ENCODE peak calls at places on chromosomes 2 and 18, in four cellular contexts. One of them, this sample, is unnamed.

GRCh38 chr2:60554649-60555065 is 1.2 kb upstream of the BCL11A start:
- DNase-seq in H1: peak; percentile 63
- DNase-seq in IMR-90: no peak
- DNase-seq in neuronal stem cell: no peak
- DNase-seq in this sample: no peak

GRCh38 chr2:102463160-102463559 is 9.9 kb upstream of the SLC9A4 start:
- DNase-seq in IMR-90: no peak
- DNase-seq in H1: no peak
- DNase-seq in neuronal stem cell: no peak
- DNase-seq in this sample: no peak

GRCh38 chr2:45040786-45041185 is 31.5 kb upstream of the SIX2 start:
- DNase-seq in neuronal stem cell: no peak
- DNase-seq in H1: no peak
- DNase-seq in IMR-90: no peak
- DNase-seq in this sample: no peak

GRCh38 chr2:147006724-147007123 is 838.1 kb upstream of the ACVR2A start:
- DNase-seq in H1: no peak
- DNase-seq in IMR-90: no peak
- DNase-seq in neuronal stem cell: no peak
- DNase-seq in this sample: no peak

GRCh38 chr18:74113711-74114110 is 33.9 kb downstream of the FBXO15 start:
- DNase-seq in neuronal stem cell: no peak
- DNase-seq in H1: no peak
- DNase-seq in IMR-90: no peak
- DNase-seq in this sample: no peak

GRCh38 chr2:79776461-79777146 is 263.8 kb downstream of the CTNNA2 start:
- DNase-seq in H1: no peak
- DNase-seq in neuronal stem cell: no peak
- DNase-seq in IMR-90: no peak
- DNase-seq in this sample: no peak

GRCh38 chr2:146602856-146603255 is 1242.0 kb upstream of the ACVR2A start:
- DNase-seq in H1: no peak
- DNase-seq in neuronal stem cell: no peak
- DNase-seq in IMR-90: peak; percentile 52
- DNase-seq in this sample: no peak

GRCh38 chr2:171160119-171160629 is 519 bp downstream of the TLK1 start:
- DNase-seq in H1: no peak
- DNase-seq in neuronal stem cell: peak; percentile 66
- DNase-seq in IMR-90: peak; percentile 62
- DNase-seq in this sample: peak; percentile 72

GRCh38 chr18:22964722-22965121 is 31.6 kb downstream of the RBBP8 start:
- DNase-seq in IMR-90: no peak
- DNase-seq in neuronal stem cell: no peak
- DNase-seq in H1: no peak
- DNase-seq in this sample: no peak

GRCh38 chr2:170155723-170156253 is 22.2 kb upstream of the MYO3B start:
- DNase-seq in IMR-90: no peak
- DNase-seq in neuronal stem cell: no peak
- DNase-seq in H1: no peak
- DNase-seq in this sample: peak; percentile 17

GRCh38 chr2:164061129-164061746 is 325.4 kb upstream of the FIGN start:
- DNase-seq in IMR-90: peak; percentile 21
- DNase-seq in H1: peak; percentile 85
- DNase-seq in neuronal stem cell: peak; percentile 40
- DNase-seq in this sample: peak; percentile 8

GRCh38 chr2:131042161-131042775 is 51.0 kb downstream of the FAM168B start:
- DNase-seq in IMR-90: no peak
- DNase-seq in neuronal stem cell: no peak
- DNase-seq in H1: no peak
- DNase-seq in this sample: peak; percentile 81

GRCh38 chr18:74734013-74734444 is 136.4 kb downstream of the ZNF407 start:
- DNase-seq in H1: no peak
- DNase-seq in IMR-90: no peak
- DNase-seq in neuronal stem cell: no peak
- DNase-seq in this sample: no peak

GRCh38 chr2:239955989-239956817 is 68.9 kb downstream of the NDUFA10 start:
- DNase-seq in IMR-90: no peak
- DNase-seq in H1: no peak
- DNase-seq in neuronal stem cell: no peak
- DNase-seq in this sample: no peak

GRCh38 chr2:39160982-39161381 is 40.1 kb upstream of the SOS1 start:
- DNase-seq in neuronal stem cell: no peak
- DNase-seq in H1: no peak
- DNase-seq in IMR-90: peak; percentile 28
- DNase-seq in this sample: no peak
- H3K4me2 ChIP-seq in neuronal stem cell: no peak overlapping the region
- H3K4me2 ChIP-seq in H1: no peak overlapping the region
- H3K4me2 ChIP-seq in IMR-90: peak overlapping the region; percentile 54
- H3K4me2 ChIP-seq in this sample: no peak overlapping the region

GRCh38 chr2:25421289-25421688 is 79.6 kb upstream of the DNMT3A start:
- DNase-seq in neuronal stem cell: no peak
- DNase-seq in IMR-90: no peak
- DNase-seq in H1: no peak
- DNase-seq in this sample: no peak

GRCh38 chr2:25421746-25422431 is 80.2 kb upstream of the DNMT3A start:
- DNase-seq in H1: no peak
- DNase-seq in IMR-90: no peak
- DNase-seq in neuronal stem cell: no peak
- DNase-seq in this sample: no peak

GRCh38 chr2:25418944-25419677 is 77.4 kb upstream of the DNMT3A start:
- DNase-seq in neuronal stem cell: no peak
- DNase-seq in H1: no peak
- DNase-seq in IMR-90: no peak
- DNase-seq in this sample: no peak

GRCh38 chr2:25419678-25420242 is 78.0 kb upstream of the DNMT3A start:
- DNase-seq in H1: no peak
- DNase-seq in IMR-90: no peak
- DNase-seq in neuronal stem cell: no peak
- DNase-seq in this sample: no peak

DNA sequence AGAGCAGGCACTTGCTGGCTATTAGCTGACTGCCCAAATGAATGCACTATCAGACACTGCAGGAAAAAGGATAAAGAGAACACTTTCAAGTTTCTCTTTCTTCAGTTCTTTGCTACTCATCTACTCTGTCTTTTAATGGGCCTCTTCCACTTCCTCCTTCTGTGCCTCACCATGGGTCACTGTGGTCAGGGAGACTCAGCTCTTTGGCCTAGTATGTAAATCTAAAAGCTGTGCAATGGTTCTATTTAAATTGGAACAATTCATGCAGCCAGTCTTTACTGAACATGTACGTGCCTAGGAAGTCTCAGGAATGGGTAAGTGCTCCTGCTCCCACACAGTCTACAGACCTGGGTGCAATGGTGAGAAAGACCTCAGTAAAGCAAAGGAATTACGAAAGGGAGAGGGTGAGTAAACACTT is 79.1 kb upstream of the DNMT3A start:
- DNase-seq in H1: no peak
- DNase-seq in IMR-90: no peak
- DNase-seq in neuronal stem cell: no peak
- DNase-seq in this sample: no peak
- H3K4me3 ChIP-seq in H1: no peak overlapping the region
- H3K4me3 ChIP-seq in IMR-90: no peak overlapping the region
- H3K4me3 ChIP-seq in neuronal stem cell: no peak overlapping the region
- H3K4me3 ChIP-seq in this sample: no peak overlapping the region

GRCh38 chr2:234986346-234986745 is 34.5 kb downstream of the SH3BP4 start:
- DNase-seq in IMR-90: no peak
- DNase-seq in neuronal stem cell: no peak
- DNase-seq in H1: no peak
- DNase-seq in this sample: peak; percentile 39
- H3K18ac ChIP-seq in IMR-90: no peak overlapping the region
- H3K18ac ChIP-seq in neuronal stem cell: no peak overlapping the region
- H3K18ac ChIP-seq in H1: no peak overlapping the region
- H3K18ac ChIP-seq in this sample: no peak overlapping the region

GRCh38 chr18:14124689-14125088 is 7.5 kb downstream of the ZNF519 start:
- DNase-seq in neuronal stem cell: no peak
- DNase-seq in IMR-90: no peak
- DNase-seq in H1: no peak
- DNase-seq in this sample: no peak

GRCh38 chr18:14117611-14118010 is 14.6 kb downstream of the ZNF519 start:
- DNase-seq in H1: no peak
- DNase-seq in IMR-90: no peak
- DNase-seq in neuronal stem cell: no peak
- DNase-seq in this sample: no peak

DNA sequence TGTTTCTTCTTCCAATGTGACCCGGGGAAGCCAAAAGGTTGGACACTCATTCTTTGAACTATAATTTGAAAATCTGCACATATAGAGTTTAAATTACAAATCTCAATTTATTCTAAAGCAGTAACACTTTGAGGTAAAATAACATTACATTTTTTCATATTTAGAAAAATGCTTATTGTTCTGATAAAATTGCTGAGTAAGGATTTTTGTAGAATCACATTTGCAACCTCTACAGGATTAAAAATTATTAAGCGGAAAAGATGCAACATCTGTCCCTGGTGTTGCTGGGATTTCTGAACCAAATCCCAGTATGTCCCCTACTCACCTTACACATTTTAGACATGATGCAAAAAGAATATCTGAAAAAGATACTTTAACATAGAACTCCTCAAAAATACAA is 10.1 kb downstream of the ZNF519 start:
- DNase-seq in neuronal stem cell: no peak
- DNase-seq in H1: no peak
- DNase-seq in IMR-90: no peak
- DNase-seq in this sample: no peak
- H3K4me2 ChIP-seq in neuronal stem cell: no peak overlapping the region
- H3K4me2 ChIP-seq in H1: no peak overlapping the region
- H3K4me2 ChIP-seq in IMR-90: no peak overlapping the region
- H3K4me2 ChIP-seq in this sample: no peak overlapping the region

DNA sequence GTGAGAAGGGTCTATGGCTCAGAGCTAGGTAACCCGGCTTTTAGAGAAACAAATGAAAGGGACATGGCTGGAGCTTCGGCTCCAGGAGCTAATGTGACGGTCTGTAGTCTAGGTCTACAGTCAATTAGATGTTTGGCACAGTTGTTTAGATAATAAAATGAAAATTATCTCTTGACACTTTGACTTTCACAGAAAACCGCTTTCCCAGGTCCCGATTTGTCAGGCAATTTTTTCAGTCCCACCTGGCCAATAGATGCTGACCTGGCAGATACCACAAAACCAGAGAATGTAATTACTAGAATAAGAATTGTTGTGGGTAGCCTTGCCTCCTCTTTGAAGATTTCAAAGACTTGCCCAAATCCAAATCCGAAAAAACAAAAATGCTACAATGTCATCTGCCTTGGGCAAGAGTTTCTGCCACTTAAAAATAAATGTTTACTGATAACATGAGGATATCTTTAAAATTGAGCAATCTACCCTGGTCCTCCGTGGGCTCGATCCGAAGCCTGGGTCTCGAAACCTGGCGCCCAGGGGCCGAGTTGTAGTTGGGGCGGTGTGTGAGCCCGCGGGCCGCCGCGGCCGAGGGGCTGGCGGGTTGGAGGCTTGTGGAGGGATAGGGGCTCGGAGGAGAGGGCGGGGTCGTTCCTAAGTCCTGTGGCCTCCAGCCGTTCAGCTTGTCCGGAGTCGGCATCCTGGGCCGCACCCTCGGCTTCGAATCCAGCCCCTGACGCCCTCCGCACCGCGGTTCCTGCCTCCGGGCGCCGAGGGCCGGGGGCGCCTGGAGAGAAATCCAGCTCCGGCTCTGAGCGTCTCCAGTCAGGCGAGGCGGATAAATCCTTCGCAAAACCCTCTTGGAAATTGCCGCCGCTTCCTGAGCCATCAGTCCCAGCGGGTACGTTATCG is 2.3 kb downstream of the EMX1 start:
- DNase-seq in neuronal stem cell: no peak
- DNase-seq in H1: peak; percentile 75
- DNase-seq in IMR-90: no peak
- DNase-seq in this sample: no peak
- H3K4me3 ChIP-seq in neuronal stem cell: no peak overlapping the region
- H3K4me3 ChIP-seq in H1: peak overlapping the region; percentile 21
- H3K4me3 ChIP-seq in IMR-90: no peak overlapping the region
- H3K4me3 ChIP-seq in this sample: no peak overlapping the region

GRCh38 chr2:231411871-231412615 is 16.5 kb downstream of the B3GNT7 start:
- DNase-seq in IMR-90: peak; percentile 71
- DNase-seq in neuronal stem cell: peak; percentile 83
- DNase-seq in H1: peak; percentile 98
- DNase-seq in this sample: peak; percentile 89
- H3K18ac ChIP-seq in IMR-90: peak overlapping the region; percentile 22
- H3K18ac ChIP-seq in neuronal stem cell: peak overlapping the region; percentile 97
- H3K18ac ChIP-seq in H1: peak overlapping the region; percentile 89
- H3K18ac ChIP-seq in this sample: peak overlapping the region; percentile 74

This sample was measured in trophoblast cell.